ENCODE peak calls at places on chromosomes 1 and 21, in nine cellular contexts. One of them, this sample, is unnamed.

GRCh38 chr1:235865565-235866206 is 1.0 kb downstream of the LYST start:
- DNase-seq in occipital lobe: no peak
- DNase-seq in CD8-positive, alpha-beta T cell: no peak
- DNase-seq in stimulated activated naive CD4-positive, alpha-beta T cell: no peak
- DNase-seq in stimulated activated CD4-positive, alpha-beta T cell treated with anti-CD3 and anti-CD28 coated beads, Interleukin-4, amount 100 ng/mL, for 48 hours: no peak
- DNase-seq in iPS DF 6.9: no peak
- DNase-seq in PC-3: no peak
- DNase-seq in RWPE1: peak
- DNase-seq in endothelial cell: no peak
- DNase-seq in this sample: no peak

GRCh38 chr1:29519108-29519507 is 282.8 kb downstream of the PTPRU start:
- DNase-seq in occipital lobe: no peak
- DNase-seq in CD8-positive, alpha-beta T cell: no peak
- DNase-seq in stimulated activated naive CD4-positive, alpha-beta T cell: no peak
- DNase-seq in stimulated activated CD4-positive, alpha-beta T cell treated with anti-CD3 and anti-CD28 coated beads, Interleukin-4, amount 100 ng/mL, for 48 hours: no peak
- DNase-seq in iPS DF 6.9: no peak
- DNase-seq in PC-3: no peak
- DNase-seq in RWPE1: no peak
- DNase-seq in endothelial cell: peak
- DNase-seq in this sample: no peak

GRCh38 chr1:223670458-223671159 is 5.1 kb upstream of the CAPN8 start:
- DNase-seq in occipital lobe: no peak
- DNase-seq in CD8-positive, alpha-beta T cell: no peak
- DNase-seq in stimulated activated naive CD4-positive, alpha-beta T cell: no peak
- DNase-seq in stimulated activated CD4-positive, alpha-beta T cell treated with anti-CD3 and anti-CD28 coated beads, Interleukin-4, amount 100 ng/mL, for 48 hours: peak
- DNase-seq in iPS DF 6.9: peak
- DNase-seq in PC-3: peak
- DNase-seq in RWPE1: no peak
- DNase-seq in endothelial cell: peak
- DNase-seq in this sample: no peak

GRCh38 chr1:245086389-245086969 is 68.3 kb upstream of the KIF26B start:
- DNase-seq in occipital lobe: no peak
- DNase-seq in CD8-positive, alpha-beta T cell: no peak
- DNase-seq in stimulated activated naive CD4-positive, alpha-beta T cell: no peak
- DNase-seq in stimulated activated CD4-positive, alpha-beta T cell treated with anti-CD3 and anti-CD28 coated beads, Interleukin-4, amount 100 ng/mL, for 48 hours: no peak
- DNase-seq in iPS DF 6.9: no peak
- DNase-seq in PC-3: no peak
- DNase-seq in RWPE1: peak
- DNase-seq in endothelial cell: no peak
- DNase-seq in this sample: no peak

GRCh38 chr1:154400381-154400801 is 4.8 kb upstream of the IL6R start:
- DNase-seq in occipital lobe: no peak
- DNase-seq in CD8-positive, alpha-beta T cell: no peak
- DNase-seq in stimulated activated naive CD4-positive, alpha-beta T cell: no peak
- DNase-seq in stimulated activated CD4-positive, alpha-beta T cell treated with anti-CD3 and anti-CD28 coated beads, Interleukin-4, amount 100 ng/mL, for 48 hours: no peak
- DNase-seq in iPS DF 6.9: no peak
- DNase-seq in PC-3: no peak
- DNase-seq in RWPE1: no peak
- DNase-seq in endothelial cell: no peak
- DNase-seq in this sample: no peak

GRCh38 chr1:212515329-212515760 is 82.6 kb downstream of the NENF start:
- DNase-seq in occipital lobe: no peak
- DNase-seq in CD8-positive, alpha-beta T cell: no peak
- DNase-seq in stimulated activated naive CD4-positive, alpha-beta T cell: no peak
- DNase-seq in stimulated activated CD4-positive, alpha-beta T cell treated with anti-CD3 and anti-CD28 coated beads, Interleukin-4, amount 100 ng/mL, for 48 hours: no peak
- DNase-seq in iPS DF 6.9: no peak
- DNase-seq in PC-3: no peak
- DNase-seq in RWPE1: no peak
- DNase-seq in endothelial cell: no peak
- DNase-seq in this sample: no peak

GRCh38 chr1:31576743-31577455 is 584 bp downstream of the TINAGL1 start:
- DNase-seq in occipital lobe: no peak
- DNase-seq in CD8-positive, alpha-beta T cell: no peak
- DNase-seq in stimulated activated naive CD4-positive, alpha-beta T cell: no peak
- DNase-seq in stimulated activated CD4-positive, alpha-beta T cell treated with anti-CD3 and anti-CD28 coated beads, Interleukin-4, amount 100 ng/mL, for 48 hours: no peak
- DNase-seq in iPS DF 6.9: no peak
- DNase-seq in PC-3: no peak
- DNase-seq in RWPE1: no peak
- DNase-seq in endothelial cell: no peak
- DNase-seq in this sample: no peak

GRCh38 chr21:32135401-32136363 is 143.2 kb downstream of the MIS18A start:
- DNase-seq in occipital lobe: peak
- DNase-seq in CD8-positive, alpha-beta T cell: no peak
- DNase-seq in stimulated activated naive CD4-positive, alpha-beta T cell: no peak
- DNase-seq in stimulated activated CD4-positive, alpha-beta T cell treated with anti-CD3 and anti-CD28 coated beads, Interleukin-4, amount 100 ng/mL, for 48 hours: no peak
- DNase-seq in iPS DF 6.9: no peak
- DNase-seq in PC-3: no peak
- DNase-seq in RWPE1: no peak
- DNase-seq in endothelial cell: no peak
- DNase-seq in this sample: no peak

GRCh38 chr21:46608672-46609111 is 3.8 kb upstream of the S100B start:
- DNase-seq in occipital lobe: no peak
- DNase-seq in CD8-positive, alpha-beta T cell: no peak
- DNase-seq in stimulated activated naive CD4-positive, alpha-beta T cell: no peak
- DNase-seq in stimulated activated CD4-positive, alpha-beta T cell treated with anti-CD3 and anti-CD28 coated beads, Interleukin-4, amount 100 ng/mL, for 48 hours: no peak
- DNase-seq in iPS DF 6.9: no peak
- DNase-seq in PC-3: no peak
- DNase-seq in RWPE1: no peak
- DNase-seq in endothelial cell: no peak
- DNase-seq in this sample: no peak

GRCh38 chr1:51622455-51622913 is 5.6 kb downstream of the OSBPL9 start:
- DNase-seq in occipital lobe: no peak
- DNase-seq in CD8-positive, alpha-beta T cell: no peak
- DNase-seq in stimulated activated naive CD4-positive, alpha-beta T cell: no peak
- DNase-seq in stimulated activated CD4-positive, alpha-beta T cell treated with anti-CD3 and anti-CD28 coated beads, Interleukin-4, amount 100 ng/mL, for 48 hours: no peak
- DNase-seq in iPS DF 6.9: no peak
- DNase-seq in PC-3: peak
- DNase-seq in RWPE1: peak
- DNase-seq in endothelial cell: no peak
- DNase-seq in this sample: no peak

GRCh38 chr1:2495546-2495945 is 19.5 kb downstream of the PLCH2 start:
- DNase-seq in occipital lobe: no peak
- DNase-seq in CD8-positive, alpha-beta T cell: no peak
- DNase-seq in stimulated activated naive CD4-positive, alpha-beta T cell: no peak
- DNase-seq in stimulated activated CD4-positive, alpha-beta T cell treated with anti-CD3 and anti-CD28 coated beads, Interleukin-4, amount 100 ng/mL, for 48 hours: no peak
- DNase-seq in iPS DF 6.9: no peak
- DNase-seq in PC-3: no peak
- DNase-seq in RWPE1: no peak
- DNase-seq in endothelial cell: no peak
- DNase-seq in this sample: no peak

GRCh38 chr1:178908358-178908757 is 37.5 kb upstream of the ANGPTL1 start:
- DNase-seq in occipital lobe: no peak
- DNase-seq in CD8-positive, alpha-beta T cell: no peak
- DNase-seq in stimulated activated naive CD4-positive, alpha-beta T cell: no peak
- DNase-seq in stimulated activated CD4-positive, alpha-beta T cell treated with anti-CD3 and anti-CD28 coated beads, Interleukin-4, amount 100 ng/mL, for 48 hours: no peak
- DNase-seq in iPS DF 6.9: no peak
- DNase-seq in PC-3: no peak
- DNase-seq in RWPE1: no peak
- DNase-seq in endothelial cell: no peak
- DNase-seq in this sample: no peak

GRCh38 chr1:211742272-211742671 is 66.9 kb upstream of the NEK2 start:
- DNase-seq in occipital lobe: no peak
- DNase-seq in CD8-positive, alpha-beta T cell: no peak
- DNase-seq in stimulated activated naive CD4-positive, alpha-beta T cell: no peak
- DNase-seq in stimulated activated CD4-positive, alpha-beta T cell treated with anti-CD3 and anti-CD28 coated beads, Interleukin-4, amount 100 ng/mL, for 48 hours: no peak
- DNase-seq in iPS DF 6.9: no peak
- DNase-seq in PC-3: no peak
- DNase-seq in RWPE1: no peak
- DNase-seq in endothelial cell: no peak
- DNase-seq in this sample: no peak

GRCh38 chr1:36948606-36949005 is 85.7 kb downstream of the GRIK3 start:
- DNase-seq in occipital lobe: no peak
- DNase-seq in CD8-positive, alpha-beta T cell: no peak
- DNase-seq in stimulated activated naive CD4-positive, alpha-beta T cell: no peak
- DNase-seq in stimulated activated CD4-positive, alpha-beta T cell treated with anti-CD3 and anti-CD28 coated beads, Interleukin-4, amount 100 ng/mL, for 48 hours: no peak
- DNase-seq in iPS DF 6.9: no peak
- DNase-seq in PC-3: no peak
- DNase-seq in RWPE1: no peak
- DNase-seq in endothelial cell: no peak
- DNase-seq in this sample: no peak

GRCh38 chr1:168920456-168921094 is 185.9 kb upstream of the ATP1B1 start:
- DNase-seq in occipital lobe: no peak
- DNase-seq in CD8-positive, alpha-beta T cell: no peak
- DNase-seq in stimulated activated naive CD4-positive, alpha-beta T cell: no peak
- DNase-seq in stimulated activated CD4-positive, alpha-beta T cell treated with anti-CD3 and anti-CD28 coated beads, Interleukin-4, amount 100 ng/mL, for 48 hours: no peak
- DNase-seq in iPS DF 6.9: no peak
- DNase-seq in PC-3: peak
- DNase-seq in RWPE1: peak
- DNase-seq in endothelial cell: no peak
- DNase-seq in this sample: no peak

GRCh38 chr1:92484472-92485373 is 2.0 kb downstream of the GFI1 start:
- DNase-seq in occipital lobe: no peak
- DNase-seq in CD8-positive, alpha-beta T cell: peak
- DNase-seq in stimulated activated naive CD4-positive, alpha-beta T cell: peak
- DNase-seq in stimulated activated CD4-positive, alpha-beta T cell treated with anti-CD3 and anti-CD28 coated beads, Interleukin-4, amount 100 ng/mL, for 48 hours: no peak
- DNase-seq in iPS DF 6.9: no peak
- DNase-seq in PC-3: peak
- DNase-seq in RWPE1: no peak
- DNase-seq in endothelial cell: peak
- DNase-seq in this sample: no peak

GRCh38 chr1:61921435-61921834 is 179.2 kb downstream of the PATJ start:
- DNase-seq in occipital lobe: no peak
- DNase-seq in CD8-positive, alpha-beta T cell: no peak
- DNase-seq in stimulated activated naive CD4-positive, alpha-beta T cell: no peak
- DNase-seq in stimulated activated CD4-positive, alpha-beta T cell treated with anti-CD3 and anti-CD28 coated beads, Interleukin-4, amount 100 ng/mL, for 48 hours: no peak
- DNase-seq in iPS DF 6.9: no peak
- DNase-seq in PC-3: peak
- DNase-seq in RWPE1: no peak
- DNase-seq in endothelial cell: no peak
- DNase-seq in this sample: no peak

GRCh38 chr21:36250423-36251075 is 69.4 kb upstream of the MORC3 start:
- DNase-seq in occipital lobe: no peak
- DNase-seq in CD8-positive, alpha-beta T cell: no peak
- DNase-seq in stimulated activated naive CD4-positive, alpha-beta T cell: no peak
- DNase-seq in stimulated activated CD4-positive, alpha-beta T cell treated with anti-CD3 and anti-CD28 coated beads, Interleukin-4, amount 100 ng/mL, for 48 hours: no peak
- DNase-seq in iPS DF 6.9: no peak
- DNase-seq in PC-3: no peak
- DNase-seq in RWPE1: no peak
- DNase-seq in endothelial cell: no peak
- DNase-seq in this sample: no peak

GRCh38 chr1:46575778-46576177 is 24.3 kb upstream of the KNCN start:
- DNase-seq in occipital lobe: no peak
- DNase-seq in CD8-positive, alpha-beta T cell: no peak
- DNase-seq in stimulated activated naive CD4-positive, alpha-beta T cell: no peak
- DNase-seq in stimulated activated CD4-positive, alpha-beta T cell treated with anti-CD3 and anti-CD28 coated beads, Interleukin-4, amount 100 ng/mL, for 48 hours: no peak
- DNase-seq in iPS DF 6.9: no peak
- DNase-seq in PC-3: no peak
- DNase-seq in RWPE1: no peak
- DNase-seq in endothelial cell: no peak
- DNase-seq in this sample: no peak

GRCh38 chr1:20380175-20380574 is 89.5 kb downstream of the VWA5B1 start:
- DNase-seq in occipital lobe: no peak
- DNase-seq in CD8-positive, alpha-beta T cell: no peak
- DNase-seq in stimulated activated naive CD4-positive, alpha-beta T cell: no peak
- DNase-seq in stimulated activated CD4-positive, alpha-beta T cell treated with anti-CD3 and anti-CD28 coated beads, Interleukin-4, amount 100 ng/mL, for 48 hours: no peak
- DNase-seq in iPS DF 6.9: no peak
- DNase-seq in PC-3: no peak
- DNase-seq in RWPE1: no peak
- DNase-seq in endothelial cell: no peak
- DNase-seq in this sample: no peak

GRCh38 chr1:223845810-223846667 is at the start of gene TP53BP2:
- DNase-seq in occipital lobe: peak
- DNase-seq in CD8-positive, alpha-beta T cell: peak
- DNase-seq in stimulated activated naive CD4-positive, alpha-beta T cell: peak
- DNase-seq in stimulated activated CD4-positive, alpha-beta T cell treated with anti-CD3 and anti-CD28 coated beads, Interleukin-4, amount 100 ng/mL, for 48 hours: peak
- DNase-seq in iPS DF 6.9: peak
- DNase-seq in PC-3: peak
- DNase-seq in RWPE1: peak
- DNase-seq in endothelial cell: peak
- DNase-seq in this sample: peak

GRCh38 chr1:189669846-189670245 is 807.8 kb downstream of the BRINP3 start:
- DNase-seq in occipital lobe: no peak
- DNase-seq in CD8-positive, alpha-beta T cell: no peak
- DNase-seq in stimulated activated naive CD4-positive, alpha-beta T cell: no peak
- DNase-seq in stimulated activated CD4-positive, alpha-beta T cell treated with anti-CD3 and anti-CD28 coated beads, Interleukin-4, amount 100 ng/mL, for 48 hours: no peak
- DNase-seq in iPS DF 6.9: no peak
- DNase-seq in PC-3: peak
- DNase-seq in RWPE1: peak
- DNase-seq in endothelial cell: no peak
- DNase-seq in this sample: no peak

GRCh38 chr21:7917729-7918128 is 2603.7 kb upstream of the TPTE start:
- DNase-seq in occipital lobe: no peak
- DNase-seq in CD8-positive, alpha-beta T cell: no peak
- DNase-seq in stimulated activated naive CD4-positive, alpha-beta T cell: no peak
- DNase-seq in stimulated activated CD4-positive, alpha-beta T cell treated with anti-CD3 and anti-CD28 coated beads, Interleukin-4, amount 100 ng/mL, for 48 hours: no peak
- DNase-seq in iPS DF 6.9: no peak
- DNase-seq in PC-3: no peak
- DNase-seq in RWPE1: no peak
- DNase-seq in endothelial cell: no peak
- DNase-seq in this sample: no peak

GRCh38 chr1:198699167-198700015 is 60.6 kb downstream of the PTPRC start:
- DNase-seq in occipital lobe: peak
- DNase-seq in CD8-positive, alpha-beta T cell: peak
- DNase-seq in stimulated activated naive CD4-positive, alpha-beta T cell: peak
- DNase-seq in stimulated activated CD4-positive, alpha-beta T cell treated with anti-CD3 and anti-CD28 coated beads, Interleukin-4, amount 100 ng/mL, for 48 hours: peak
- DNase-seq in iPS DF 6.9: peak
- DNase-seq in PC-3: peak
- DNase-seq in RWPE1: peak
- DNase-seq in endothelial cell: peak
- DNase-seq in this sample: no peak

GRCh38 chr1:84504580-84505021 is 1.6 kb upstream of the SPATA1 start:
- DNase-seq in occipital lobe: no peak
- DNase-seq in CD8-positive, alpha-beta T cell: no peak
- DNase-seq in stimulated activated naive CD4-positive, alpha-beta T cell: no peak
- DNase-seq in stimulated activated CD4-positive, alpha-beta T cell treated with anti-CD3 and anti-CD28 coated beads, Interleukin-4, amount 100 ng/mL, for 48 hours: no peak
- DNase-seq in iPS DF 6.9: no peak
- DNase-seq in PC-3: peak
- DNase-seq in RWPE1: peak
- DNase-seq in endothelial cell: no peak
- DNase-seq in this sample: no peak

GRCh38 chr1:212132040-212132439 is 96.5 kb downstream of the DTL start:
- DNase-seq in occipital lobe: no peak
- DNase-seq in CD8-positive, alpha-beta T cell: no peak
- DNase-seq in stimulated activated naive CD4-positive, alpha-beta T cell: no peak
- DNase-seq in stimulated activated CD4-positive, alpha-beta T cell treated with anti-CD3 and anti-CD28 coated beads, Interleukin-4, amount 100 ng/mL, for 48 hours: no peak
- DNase-seq in iPS DF 6.9: no peak
- DNase-seq in PC-3: no peak
- DNase-seq in RWPE1: no peak
- DNase-seq in endothelial cell: no peak
- DNase-seq in this sample: no peak

This sample was measured in hypothalamus.